ENCODE peak calls at places on chromosome 12, in nine cellular contexts. H, E, T, A, X, J, L, N and G are unnamed samples.

GRCh38 chr12:3325736-3326135 is 165.3 kb upstream of the PRMT8 start:
- DNase-seq in H (no peak), E (no peak), T (no peak), A (no peak), X (no peak), J (no peak), L (no peak), N (no peak), G (no peak)

GRCh38 chr12:108801736-108802665 is 55.4 kb downstream of the SSH1 start:
- DNase-seq in H (peak; percentile 67), E (peak; percentile 50), T (no peak), A (no peak), X (no peak), J (peak; percentile 65), L (no peak), N (no peak), G (no peak)

GRCh38 chr12:108530141-108530540 is 15.1 kb downstream of the FICD start:
- DNase-seq in H (no peak), E (no peak), T (no peak), A (no peak), X (no peak), J (no peak), L (no peak), N (no peak), G (no peak)

GRCh38 chr12:9750276-9751203 is 10.2 kb downstream of the CD69 start:
- DNase-seq in H (peak; percentile 76), E (peak; percentile 42), T (peak; percentile 81), A (peak; percentile 74), X (peak; percentile 58), J (peak; percentile 30), L (peak; percentile 46), N (no peak), G (peak; percentile 53)

GRCh38 chr12:39224971-39225370 is 217.9 kb downstream of the KIF21A start:
- DNase-seq in H (peak; percentile 17), E (no peak), T (no peak), A (no peak), X (no peak), J (no peak), L (no peak), N (no peak), G (no peak)

GRCh38 chr12:22625671-22626251 is 790 bp downstream of the ETNK1 start:
- DNase-seq in H (peak; percentile 34), E (no peak), T (peak; percentile 77), A (peak; percentile 68), X (peak; percentile 28), J (peak; percentile 17), L (peak; percentile 18), N (no peak), G (peak; percentile 40)

GRCh38 chr12:116880817-116881324 is 370 bp downstream of the HRK start:
- DNase-seq in H (peak; percentile 34), E (no peak), T (peak; percentile 67), A (peak; percentile 91), X (no peak), J (no peak), L (no peak), N (no peak), G (peak; percentile 81)

GRCh38 chr12:55743131-55743921 is 404 bp downstream of the GDF11 start:
- DNase-seq in H (peak; percentile 74), E (peak; percentile 51), T (peak; percentile 86), A (peak; percentile 90), X (peak; percentile 40), J (no peak), L (peak; percentile 61), N (no peak), G (peak; percentile 84)

GRCh38 chr12:62686938-62687337 is 220.3 kb downstream of the MON2 start:
- DNase-seq in H (peak; percentile 45), E (no peak), T (no peak), A (no peak), X (no peak), J (no peak), L (no peak), N (no peak), G (no peak)

GRCh38 chr12:123034865-123035264 is 54.4 kb downstream of the ARL6IP4 start:
- DNase-seq in H (no peak), E (no peak), T (peak; percentile 46), A (no peak), X (no peak), J (no peak), L (no peak), N (no peak), G (no peak)

GRCh38 chr12:93786669-93787397 is 109.7 kb downstream of the CRADD start:
- DNase-seq in H (no peak), E (no peak), T (no peak), A (no peak), X (no peak), J (no peak), L (no peak), N (no peak), G (no peak)

GRCh38 chr12:102484017-102484731 is 3.8 kb upstream of the IGF1 start:
- DNase-seq in H (peak; percentile 72), E (no peak), T (peak; percentile 73), A (peak; percentile 71), X (peak; percentile 40), J (peak; percentile 19), L (peak; percentile 12), N (no peak), G (peak; percentile 31)

GRCh38 chr12:16385779-16386646 is 38.6 kb downstream of the MGST1 start:
- DNase-seq in H (peak; percentile 87), E (no peak), T (peak; percentile 91), A (peak; percentile 74), X (no peak), J (peak; percentile 41), L (no peak), N (no peak), G (peak; percentile 21)

GRCh38 chr12:22126758-22127157 is 80.7 kb downstream of the CMAS start:
- DNase-seq in H (no peak), E (no peak), T (no peak), A (no peak), X (no peak), J (no peak), L (no peak), N (no peak), G (no peak)